ENCODE peak calls at places on chromosomes 13 and 19, in seven cellular contexts. T is GM12892, W is transverse colon, A is vagina, F is breast epithelium, U is suprapubic skin, D is endothelial cell of umbilical vein. R is an unnamed sample.
A peak's percentile ranks its signal among the peaks of the same experiment; 100 is the strongest.

GRCh38 chr19:29542327-29542726 is 16.5 kb downstream of the VSTM2B start:
- DNase-seq in U (no peak), W (no peak), D (no peak), A (no peak), F (no peak), T (no peak), R (no peak)

GRCh38 chr19:47779524-47780214 is 1.2 kb downstream of the SELENOW start:
- DNase-seq in A (no peak), U (no peak), D (no peak), F (peak; percentile 56), T (no peak), W (peak; percentile 63), R (no peak)

GRCh38 chr19:53977991-53978731 is 13.3 kb upstream of the CACNG6 start:
- DNase-seq in T (no peak), A (no peak), W (no peak), U (no peak), F (no peak), D (peak; percentile 94), R (no peak)

GRCh38 chr13:27704681-27705080 is 83.0 kb downstream of the POLR1D start:
- DNase-seq in U (no peak), W (no peak), F (no peak), D (no peak), A (no peak), T (no peak), R (no peak)

GRCh38 chr19:18418725-18419194 is 438 bp upstream of the SSBP4 start:
- DNase-seq in U (no peak), W (peak; percentile 46), F (no peak), T (no peak), D (no peak), A (no peak), R (no peak)

GRCh38 chr13:110562696-110563462 is 1.4 kb upstream of the RAB20 start:
- DNase-seq in U (no peak), T (no peak), W (no peak), A (no peak), F (no peak), D (no peak), R (no peak)

GRCh38 chr13:39311619-39312018 is 273.4 kb downstream of the NHLRC3 start:
- DNase-seq in W (no peak), A (no peak), D (no peak), F (no peak), U (no peak), T (no peak), R (no peak)

GRCh38 chr13:76759877-76760276 is 126.3 kb downstream of the KCTD12 start:
- DNase-seq in F (no peak), T (no peak), A (no peak), D (no peak), W (no peak), U (no peak), R (no peak)

GRCh38 chr19:36547001-36547732 is 19.1 kb upstream of the ZNF260 start:
- DNase-seq in T (no peak), W (no peak), U (no peak), F (no peak), D (peak; percentile 13), A (no peak), R (no peak)

GRCh38 chr19:38265213-38265861 is 964 bp downstream of the SPINT2 start:
- DNase-seq in A (no peak), U (no peak), T (no peak), D (no peak), W (peak; percentile 63), F (peak; percentile 52), R (no peak)

GRCh38 chr19:8655340-8655709 is 24.9 kb downstream of the NFILZ start:
- DNase-seq in U (no peak), F (no peak), D (no peak), W (no peak), T (no peak), A (no peak), R (no peak)

GRCh38 chr13:45121421-45121820 is 1.1 kb downstream of the GTF2F2 start:
- DNase-seq in F (no peak), A (no peak), D (peak; percentile 41), W (no peak), T (no peak), U (no peak), R (no peak)

GRCh38 chr13:36819811-36820140 is 754 bp downstream of the RFXAP start:
- DNase-seq in T (peak; percentile 6), U (no peak), W (no peak), D (no peak), A (no peak), F (no peak), R (peak; percentile 6)

GRCh38 chr13:74398599-74398998 is 264.4 kb upstream of the KLF12 start:
- DNase-seq in A (no peak), T (no peak), F (no peak), U (no peak), W (no peak), D (no peak), R (no peak)

GRCh38 chr19:34500656-34501120 is 19.1 kb downstream of the WTIP start:
- DNase-seq in W (no peak), U (peak; percentile 74), T (no peak), D (no peak), F (no peak), A (no peak), R (no peak)

GRCh38 chr19:36686365-36687213 is 823 bp upstream of the ZNF567 start:
- DNase-seq in T (no peak), W (peak; percentile 14), U (no peak), A (no peak), D (no peak), F (no peak), R (no peak)

GRCh38 chr19:55370305-55370988 is at the start of gene IL11:
- DNase-seq in U (no peak), F (no peak), W (no peak), D (no peak), A (no peak), T (no peak), R (no peak)

GRCh38 chr13:42176286-42176685 is 95.7 kb upstream of the AKAP11 start:
- DNase-seq in A (no peak), D (no peak), F (no peak), U (no peak), T (no peak), W (no peak), R (no peak)

GRCh38 chr19:48633148-48634035 is 3.8 kb downstream of the DBP start:
- DNase-seq in D (no peak), W (peak; percentile 70), U (no peak), T (no peak), A (no peak), F (no peak), R (no peak)

DNA sequence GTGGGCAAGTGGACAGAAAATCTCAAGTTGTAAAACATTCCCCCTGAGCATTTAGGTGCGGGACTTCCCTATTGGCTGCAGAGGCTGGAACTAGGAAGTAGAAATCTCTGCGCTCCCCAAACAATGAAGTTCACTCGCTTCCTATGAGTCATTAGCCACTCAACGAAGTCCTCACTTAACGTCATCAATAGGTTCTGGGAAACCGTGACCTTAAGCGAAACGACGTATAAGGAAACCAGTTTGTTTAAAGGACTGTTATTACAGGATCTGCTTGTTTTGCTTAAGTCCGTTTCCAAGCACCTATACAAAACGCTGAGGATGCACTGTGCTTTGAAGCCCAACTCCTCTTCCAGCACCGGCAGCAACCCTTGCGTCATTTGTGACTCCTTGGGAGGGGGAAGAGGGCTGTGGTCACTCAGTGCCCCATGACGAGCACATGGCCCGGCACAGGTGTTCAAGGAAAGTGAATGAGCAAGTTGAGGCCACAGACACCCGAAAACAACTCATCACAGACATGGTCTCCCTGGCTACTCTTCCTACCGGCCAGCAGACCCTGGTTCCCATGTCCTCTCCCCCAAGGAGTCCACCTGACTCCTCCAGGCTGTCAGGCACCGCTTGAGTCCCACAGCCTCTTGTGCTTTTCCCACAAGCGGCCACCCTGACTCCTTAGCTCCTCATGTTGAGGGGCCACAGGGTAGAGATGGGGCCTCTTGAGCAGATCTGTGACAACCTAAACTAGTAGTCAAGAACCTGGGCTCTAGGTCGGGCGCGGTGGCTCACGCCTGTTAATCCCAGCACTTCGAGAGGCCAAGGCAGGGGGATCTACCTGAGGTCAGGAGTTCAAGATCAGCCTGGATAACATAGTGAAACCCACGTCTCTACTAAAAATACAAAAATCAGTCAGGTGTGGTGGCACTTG is 4.8 kb downstream of the RPS16 start:
- DNase-seq in F (no peak), U (no peak), A (no peak), D (peak; percentile 99), T (no peak), W (peak; percentile 59), R (no peak)
- TF ChIP-seq POLR2A in F (no peak), U (no peak), A (no peak), D (no peak), T (peak; percentile 33), W (peak; percentile 20), R (peak; percentile 54)

GRCh38 chr19:43765109-43765876 is 10.5 kb upstream of the SMG9 start:
- DNase-seq in D (peak; percentile 68), U (no peak), W (peak; percentile 75), T (no peak), F (peak; percentile 76), A (no peak), R (no peak)
- TF ChIP-seq POLR2AphosphoS5 in D (peak; percentile 62), U (no peak), W (peak; percentile 24), T (peak; percentile 64), F (no peak), A (peak; percentile 70), R (peak; percentile 50)

GRCh38 chr19:45506991-45507863 is at the start of gene VASP:
- DNase-seq in T (peak; percentile 78), D (peak; percentile 78), W (peak; percentile 96), A (no peak), U (peak; percentile 91), F (peak; percentile 89), R (peak; percentile 74)
- TF ChIP-seq POLR2A in T (peak; percentile 99), D (peak; percentile 98), W (peak; percentile 99), A (peak; percentile 44), U (peak; percentile 66), F (no peak), R (peak; percentile 98)

GRCh38 chr13:29434217-29434940 is 161.1 kb downstream of the SLC7A1 start:
- DNase-seq in D (no peak), F (no peak), A (no peak), T (no peak), W (no peak), U (no peak), R (no peak)

GRCh38 chr13:29438772-29439171 is 156.7 kb downstream of the SLC7A1 start:
- DNase-seq in A (no peak), W (no peak), T (no peak), F (no peak), U (no peak), D (no peak), R (no peak)

GRCh38 chr13:29436291-29436690 is 159.2 kb downstream of the SLC7A1 start:
- DNase-seq in F (no peak), T (no peak), A (no peak), U (no peak), D (peak; percentile 59), W (no peak), R (no peak)

GRCh38 chr13:29436721-29437250 is 158.7 kb downstream of the SLC7A1 start:
- DNase-seq in F (no peak), T (no peak), U (no peak), A (no peak), W (no peak), D (no peak), R (no peak)

GRCh38 chr13:29435125-29435911 is 160.2 kb downstream of the SLC7A1 start:
- DNase-seq in A (no peak), D (no peak), W (no peak), T (no peak), U (no peak), F (no peak), R (no peak)
- TF ChIP-seq POLR2AphosphoS5 in A (no peak), D (no peak), W (peak; percentile 96), T (no peak), U (no peak), F (no peak), R (no peak)

GRCh38 chr19:10403137-10404021 is at the start of gene CDC37:
- DNase-seq in W (peak; percentile 98), U (peak; percentile 97), F (peak; percentile 94), A (no peak), T (peak; percentile 99), D (peak; percentile 98), R (peak; percentile 99)
- TF ChIP-seq POLR2A in W (peak; percentile 87), U (no peak), F (peak; percentile 53), A (no peak), T (peak; percentile 98), D (peak; percentile 97), R (peak; percentile 95)